ENCODE peak calls at places on chromosomes 12 and 14, in four cellular contexts. E is psoas muscle, U is neural progenitor cell, G is cardiac muscle cell. L is an unnamed sample. For H3K4me1, the result is how much of the 10 kb centered on the place peaks cover.

GRCh38 chr12:89153341-89153740 is 199.0 kb downstream of the DUSP6 start:
- DNase-seq in E (no peak), G (no peak), U (no peak), L (no peak)

GRCh38 chr14:26163761-26164160 is 434.1 kb downstream of the NOVA1 start:
- DNase-seq in U (peak), G (peak), E (no peak), L (no peak)

GRCh38 chr12:15163577-15163976 is 57.6 kb downstream of the RERG start:
- DNase-seq in U (no peak), E (no peak), G (no peak), L (no peak)

GRCh38 chr14:64940336-64940910 is 2.1 kb downstream of the GPX2 start:
- DNase-seq in G (no peak), E (no peak), U (no peak), L (no peak)

GRCh38 chr12:120247621-120248030 is 17.9 kb downstream of the PXN start:
- DNase-seq in E (no peak), U (no peak), G (no peak), L (no peak)

GRCh38 chr14:45253754-45254300 is 825 bp upstream of the MIS18BP1 start:
- DNase-seq in E (peak), U (no peak), G (no peak), L (peak)

GRCh38 chr12:19048943-19049342 is 80.6 kb upstream of the PLEKHA5 start:
- DNase-seq in E (no peak), U (no peak), G (no peak), L (no peak)

GRCh38 chr12:104182621-104183378 is 32.8 kb upstream of the TXNRD1 start:
- DNase-seq in E (no peak), G (no peak), U (no peak), L (no peak)

GRCh38 chr14:20583142-20583541 is 4.7 kb downstream of the RNASE11 start:
- DNase-seq in U (no peak), E (no peak), G (no peak), L (no peak)

GRCh38 chr12:107396991-107397390 is 288.6 kb upstream of the PWP1 start:
- DNase-seq in U (no peak), G (no peak), E (no peak), L (no peak)

GRCh38 chr14:95237956-95238355 is 80.6 kb upstream of the DICER1 start:
- DNase-seq in G (no peak), U (no peak), E (no peak), L (no peak)

GRCh38 chr14:79587194-79587593 is 624.1 kb downstream of the DIO2 start:
- DNase-seq in E (no peak), G (no peak), U (no peak), L (no peak)

GRCh38 chr12:96397756-96398421 is 2.4 kb downstream of the CDK17 start:
- DNase-seq in E (no peak), G (no peak), U (no peak), L (no peak)

GRCh38 chr12:80442426-80443222 is 1.4 kb upstream of the PTPRQ start:
- DNase-seq in E (no peak), G (no peak), U (no peak), L (no peak)

GRCh38 chr12:131673519-131674265 is 37.2 kb upstream of the SFSWAP start:
- DNase-seq in G (no peak), E (no peak), U (no peak), L (no peak)

GRCh38 chr12:113227169-113227568 is 5.9 kb downstream of the TPCN1 start:
- DNase-seq in U (no peak), E (peak), G (no peak), L (no peak)

GRCh38 chr14:101019974-101020710 is 116.6 kb upstream of the RTL1 start:
- DNase-seq in G (no peak), U (no peak), E (no peak), L (no peak)

GRCh38 chr12:97924122-97924521 is 461.5 kb downstream of the RMST start:
- DNase-seq in E (no peak), U (no peak), G (no peak), L (no peak)

GRCh38 chr12:113390064-113391043 is 13.3 kb downstream of the SDS start:
- DNase-seq in U (no peak), E (no peak), G (no peak), L (no peak)

GRCh38 chr12:21921436-21921835 is 19.8 kb downstream of the ABCC9 start:
- DNase-seq in E (no peak), U (no peak), G (no peak), L (no peak)

GRCh38 chr12:95703986-95704385 is 86.6 kb downstream of the NTN4 start:
- DNase-seq in G (no peak), U (no peak), E (no peak), L (no peak)

GRCh38 chr14:58969951-58970751 is 218.3 kb upstream of the DAAM1 start:
- DNase-seq in U (peak), G (peak), E (no peak), L (no peak)

GRCh38 chr12:49705479-49706267 is 1.5 kb downstream of the FMNL3 start:
- DNase-seq in E (peak), G (no peak), U (no peak), L (peak)

GRCh38 chr12:31773223-31773750 is 44.5 kb upstream of the AMN1 start:
- DNase-seq in U (no peak), G (peak), E (no peak), L (no peak)

GRCh38 chr14:66596241-66596985 is 88.5 kb downstream of the GPHN start:
- DNase-seq in E (no peak), G (no peak), U (no peak), L (peak)

GRCh38 chr14:99481745-99482099 is 513 bp downstream of the CCNK start:
- DNase-seq in E (no peak), U (no peak), G (peak), L (no peak)
- TF ChIP-seq CTCF in E (no peak), U (no peak), G (no peak), L (no peak)

DNA sequence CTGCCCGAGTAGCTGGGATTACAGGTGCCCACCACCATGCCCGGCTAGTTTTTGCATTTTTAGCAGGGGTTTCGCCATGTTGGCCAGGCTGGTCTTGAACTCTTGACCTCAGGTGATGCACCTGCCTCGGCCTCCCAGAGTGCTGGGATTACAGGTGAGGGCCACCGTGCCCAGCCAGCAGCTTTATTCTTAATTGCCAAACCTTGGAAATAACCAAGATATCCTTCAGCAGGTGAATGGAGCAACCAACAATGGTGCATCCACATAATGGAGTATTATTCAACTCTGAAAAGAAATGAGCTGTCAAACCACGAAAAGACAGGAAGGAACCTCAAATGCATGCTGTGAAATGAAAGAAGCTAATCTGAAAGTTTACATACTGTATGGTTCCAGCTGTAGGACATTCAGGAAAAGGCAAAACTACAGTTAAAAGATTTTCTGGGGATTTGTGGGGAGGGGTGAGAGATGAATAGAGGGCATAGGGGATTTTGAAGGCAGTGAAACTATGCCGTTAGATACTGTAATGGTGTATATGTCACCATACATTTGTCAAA is 118.8 kb upstream of the CCND2 start:
- DNase-seq in U (no peak), E (no peak), G (no peak), L (no peak)
- H3K4me3 ChIP-seq in U (no peak), E (no peak), G (no peak), L (no peak)

DNA sequence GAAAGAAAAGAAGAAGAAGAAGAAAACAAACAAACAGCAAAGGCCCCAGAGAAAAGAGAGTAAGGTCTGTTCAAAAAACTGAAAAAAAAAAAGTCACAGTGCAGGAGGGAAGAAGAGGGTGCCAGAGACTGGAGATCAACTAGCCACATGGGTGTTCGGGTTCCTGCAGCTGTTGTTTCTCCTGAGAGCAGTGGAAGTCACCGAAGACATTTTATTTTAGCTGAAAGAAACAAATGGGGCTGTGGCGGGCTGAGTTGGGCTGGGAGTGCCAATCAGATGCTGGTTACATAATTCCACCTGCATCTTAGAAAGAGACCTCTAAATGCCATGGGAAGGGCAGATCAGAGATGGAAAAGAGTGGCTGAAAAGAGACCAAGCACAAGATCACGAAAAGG is 33.9 kb downstream of the ACTN1 start:
- DNase-seq in E (no peak), U (no peak), G (no peak), L (no peak)
- H3K4me1 ChIP-seq in E (under half), U (under half), G (half or more), L (half or more)

GRCh38 chr12:102992297-102992696 is 34.8 kb downstream of the ASCL1 start:
- DNase-seq in G (no peak), E (no peak), U (no peak), L (no peak)
- TF ChIP-seq CTCF in G (no peak), E (no peak), U (peak), L (no peak)

GRCh38 chr14:57262117-57262516 is 6.6 kb downstream of the EXOC5 start:
- DNase-seq in U (no peak), E (no peak), G (no peak), L (no peak)

GRCh38 chr14:57261604-57262003 is 7.1 kb downstream of the EXOC5 start:
- DNase-seq in G (no peak), U (no peak), E (no peak), L (no peak)

GRCh38 chr14:57254884-57255283 is 13.8 kb downstream of the EXOC5 start:
- DNase-seq in U (no peak), E (no peak), G (no peak), L (no peak)

DNA sequence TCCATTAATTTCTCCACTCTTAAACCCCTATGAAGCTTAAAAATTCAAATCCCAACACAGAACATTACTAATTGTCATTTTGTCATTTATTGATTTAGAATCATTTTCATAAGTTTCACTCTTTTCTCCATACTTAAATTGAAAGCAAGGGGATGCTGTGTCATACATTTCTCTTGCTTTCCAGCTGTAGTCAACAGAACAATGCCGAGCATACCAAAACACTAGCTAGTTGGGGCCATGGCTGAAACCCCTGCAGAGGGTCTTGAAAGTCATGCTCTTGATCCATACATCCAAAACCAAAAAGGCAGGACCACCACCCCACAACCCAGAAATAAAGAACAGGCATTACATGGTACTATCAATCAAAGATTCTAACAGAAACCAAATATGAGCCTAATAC is 9.0 kb downstream of the EXOC5 start:
- DNase-seq in E (no peak), G (no peak), U (no peak), L (no peak)
- H3K4me3 ChIP-seq in E (no peak), G (no peak), U (no peak), L (no peak)

GRCh38 chr12:92550234-92550633 is 152.6 kb upstream of the PLEKHG7 start:
- DNase-seq in G (no peak), E (no peak), U (no peak), L (no peak)
- H3K4me1 ChIP-seq in G (under half), E (under half), U (under half), L (under half)

DNA sequence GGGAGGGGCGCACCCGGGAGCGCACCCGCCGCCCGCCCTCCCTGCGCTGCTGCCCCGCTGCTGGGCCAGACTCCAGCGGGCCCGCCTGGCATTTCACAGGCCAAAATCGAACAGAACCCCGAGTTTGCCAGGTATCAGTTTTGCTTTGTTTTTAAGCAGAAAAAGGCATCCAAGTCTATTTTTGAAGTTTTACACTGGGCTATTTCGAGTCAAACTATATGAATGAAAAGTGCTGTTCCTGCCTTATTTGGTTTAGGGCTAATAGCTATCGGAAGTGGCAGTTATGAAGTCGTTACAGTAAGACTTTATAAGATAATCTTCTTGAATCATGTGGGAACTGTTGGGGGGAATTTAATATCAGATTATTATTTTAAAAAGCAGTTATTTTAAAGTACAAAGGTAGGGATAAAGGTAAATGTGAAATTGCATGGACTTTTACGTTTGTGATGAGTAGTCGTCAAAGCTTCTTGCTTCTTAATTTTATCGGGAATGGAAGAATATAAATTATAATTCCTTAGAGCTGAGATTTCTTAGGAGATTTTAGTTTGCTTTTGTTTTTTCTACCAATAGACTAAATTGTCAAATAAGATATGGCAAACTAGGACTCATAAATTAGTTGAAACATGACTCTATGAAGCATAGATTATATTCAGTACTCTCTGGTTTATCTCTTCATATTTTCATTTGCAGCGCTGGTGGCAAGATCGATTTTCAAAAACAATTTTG is 1.1 kb downstream of the MSRB3 start:
- DNase-seq in U (no peak), E (no peak), G (no peak), L (no peak)
- TF ChIP-seq CTCF in U (no peak), E (no peak), G (no peak), L (no peak)

DNA sequence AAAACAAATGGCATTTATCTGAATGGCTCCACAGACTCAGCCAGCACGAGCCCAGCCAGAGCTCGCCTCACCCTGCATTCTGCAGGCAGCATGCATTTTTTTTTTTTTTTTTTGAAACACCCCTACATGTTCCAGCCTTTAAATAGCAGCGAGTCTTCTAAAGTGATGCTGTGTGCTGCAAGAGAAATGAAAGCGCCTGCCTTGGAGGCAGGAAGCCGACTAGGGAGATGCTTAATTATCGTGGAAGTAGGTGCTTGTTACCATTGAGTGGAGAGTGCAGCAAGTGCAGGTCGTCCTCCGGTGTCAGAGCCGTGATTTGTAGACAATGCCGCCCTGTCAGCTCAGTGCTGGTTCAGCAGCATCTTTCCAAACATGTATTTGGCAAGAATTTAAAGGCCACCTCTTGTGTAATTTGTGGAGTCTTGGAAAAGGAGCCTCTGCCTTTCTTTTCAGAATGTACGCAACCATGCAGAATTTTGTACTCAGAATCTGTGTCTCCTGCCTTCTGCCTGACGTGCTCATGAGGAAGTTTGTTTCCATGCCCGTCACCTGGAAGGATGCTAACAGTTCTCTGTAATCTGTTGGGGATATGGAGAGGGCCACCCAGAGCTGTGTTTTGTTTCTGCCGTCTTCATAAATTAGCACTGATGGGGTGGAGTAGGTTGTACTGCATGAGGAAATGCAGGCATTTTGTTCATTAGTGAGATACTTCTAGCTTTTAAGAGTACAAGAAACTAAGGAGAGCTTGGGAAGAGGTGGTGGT is 345.9 kb upstream of the RGS6 start:
- DNase-seq in E (peak), G (peak), U (peak), L (no peak)
- H3K4me3 ChIP-seq in E (peak), G (no peak), U (peak), L (peak)

L was measured in lower lobe of right lung.